ENCODE peak calls at places on chromosomes 12 and 14, in six cellular contexts. B is right lobe of liver, H is AG09309, V is Peyer's patch, T is A549, O is left ventricle myocardium inferior. C is an unnamed sample.

GRCh38 chr14:68394719-68395117 is 398.1 kb downstream of the ZFP36L1 start:
- DNase-seq in B (no peak), H (no peak), V (no peak), T (no peak), O (peak; percentile 24), C (no peak)

GRCh38 chr14:103547455-103547940 is 15.0 kb downstream of the BAG5 start:
- DNase-seq in B (no peak), H (no peak), V (no peak), T (no peak), O (peak; percentile 13), C (no peak)

GRCh38 chr12:119940881-119941280 is 48.2 kb upstream of the BICDL1 start:
- DNase-seq in B (no peak), H (peak; percentile 13), V (no peak), T (peak; percentile 92), O (no peak), C (no peak)

GRCh38 chr12:78885466-78885865 is 20.9 kb downstream of the SYT1 start:
- DNase-seq in B (no peak), H (no peak), V (no peak), T (no peak), O (no peak), C (no peak)

GRCh38 chr14:104202259-104203070 is 64.1 kb downstream of the KIF26A start:
- DNase-seq in B (no peak), H (no peak), V (no peak), T (no peak), O (no peak), C (no peak)

GRCh38 chr14:45198551-45198950 is 54.5 kb downstream of the MIS18BP1 start:
- DNase-seq in B (no peak), H (no peak), V (no peak), T (no peak), O (no peak), C (no peak)

GRCh38 chr14:76034566-76034965 is 49.0 kb downstream of the IFT43 start:
- DNase-seq in B (no peak), H (no peak), V (no peak), T (no peak), O (no peak), C (no peak)

GRCh38 chr14:50527970-50528369 is 4.4 kb downstream of the MAP4K5 start:
- DNase-seq in B (no peak), H (no peak), V (no peak), T (no peak), O (no peak), C (no peak)

GRCh38 chr14:32078030-32078793 is 1.1 kb downstream of the ARHGAP5 start:
- DNase-seq in B (peak; percentile 58), H (no peak), V (peak; percentile 74), T (peak; percentile 21), O (peak; percentile 33), C (no peak)

GRCh38 chr12:122088181-122088810 is 9.7 kb downstream of the MLXIP start:
- DNase-seq in B (no peak), H (no peak), V (no peak), T (no peak), O (no peak), C (no peak)

GRCh38 chr14:24079521-24080141 is 8.3 kb downstream of the CPNE6 start:
- DNase-seq in B (no peak), H (no peak), V (no peak), T (no peak), O (no peak), C (no peak)

GRCh38 chr12:94872007-94872653 is 131.4 kb downstream of the NDUFA12 start:
- DNase-seq in B (no peak), H (no peak), V (no peak), T (no peak), O (no peak), C (no peak)

GRCh38 chr12:14774944-14775651 is 28.2 kb downstream of the WBP11 start:
- DNase-seq in B (peak; percentile 56), H (peak; percentile 45), V (peak; percentile 75), T (peak; percentile 33), O (peak; percentile 31), C (peak; percentile 34)

GRCh38 chr14:38257500-38257899 is 1.6 kb upstream of the CLEC14A start:
- DNase-seq in B (no peak), H (no peak), V (no peak), T (no peak), O (no peak), C (no peak)

GRCh38 chr14:94395900-94396574 is 7.6 kb upstream of the SERPINA1 start:
- DNase-seq in B (peak; percentile 88), H (no peak), V (no peak), T (no peak), O (no peak), C (no peak)

GRCh38 chr14:79602023-79602422 is 609.3 kb downstream of the DIO2 start:
- DNase-seq in B (no peak), H (no peak), V (no peak), T (no peak), O (no peak), C (no peak)

GRCh38 chr12:109111775-109112491 is 4.5 kb upstream of the ACACB start:
- DNase-seq in B (peak; percentile 65), H (no peak), V (peak; percentile 78), T (peak; percentile 72), O (peak; percentile 78), C (peak; percentile 26)

GRCh38 chr14:65286443-65286842 is 126.1 kb upstream of the FUT8 start:
- DNase-seq in B (no peak), H (no peak), V (no peak), T (peak; percentile 32), O (no peak), C (no peak)

GRCh38 chr14:72793154-72793725 is 100.7 kb downstream of the DPF3 start:
- DNase-seq in B (no peak), H (no peak), V (no peak), T (no peak), O (no peak), C (no peak)

GRCh38 chr12:82627799-82628198 is 58.9 kb upstream of the TMTC2 start:
- DNase-seq in B (no peak), H (peak; percentile 7), V (no peak), T (peak; percentile 20), O (no peak), C (no peak)

GRCh38 chr12:49662998-49663843 is 39.9 kb downstream of the PRPF40B start:
- DNase-seq in B (peak; percentile 66), H (peak; percentile 34), V (no peak), T (no peak), O (peak; percentile 80), C (peak; percentile 48)

GRCh38 chr12:33876618-33877017 is 145.7 kb upstream of the ALG10 start:
- DNase-seq in B (no peak), H (no peak), V (no peak), T (no peak), O (no peak), C (no peak)
- TF ChIP-seq CTCF in B (no peak), H (no peak), V (no peak), T (no peak), O (no peak), C (no peak)

GRCh38 chr12:98575013-98575412 is 18.5 kb upstream of the SLC25A3 start:
- DNase-seq in B (no peak), H (no peak), V (no peak), T (no peak), O (no peak), C (no peak)

GRCh38 chr12:98574110-98574509 is 19.4 kb upstream of the SLC25A3 start:
- DNase-seq in B (peak; percentile 79), H (no peak), V (peak; percentile 60), T (no peak), O (no peak), C (no peak)

DNA sequence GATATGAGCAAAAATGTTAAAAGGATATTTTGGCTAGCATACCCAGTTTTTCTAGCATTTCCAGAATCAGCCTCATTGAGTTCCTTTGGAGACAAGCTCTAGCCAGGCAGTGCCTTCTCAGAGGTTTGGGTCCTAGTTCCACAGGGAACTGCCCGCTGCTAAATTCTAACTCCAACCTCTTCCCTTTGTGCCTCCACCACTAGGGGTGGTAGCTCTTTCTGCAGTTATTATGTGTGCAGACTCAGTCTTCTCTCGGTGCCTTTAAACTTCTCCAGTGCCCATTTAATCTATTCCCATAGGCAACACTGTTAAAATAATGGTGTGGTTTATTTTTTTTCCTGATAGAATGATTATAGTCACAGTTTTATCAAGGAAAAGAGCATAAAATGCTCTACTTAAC is 21.5 kb upstream of the SLC25A3 start:
- DNase-seq in B (no peak), H (no peak), V (no peak), T (peak; percentile 32), O (no peak), C (no peak)
- TF ChIP-seq CTCF in B (peak; percentile 26), H (peak; percentile 15), V (peak; percentile 32), T (no peak), O (peak; percentile 44), C (no peak)

DNA sequence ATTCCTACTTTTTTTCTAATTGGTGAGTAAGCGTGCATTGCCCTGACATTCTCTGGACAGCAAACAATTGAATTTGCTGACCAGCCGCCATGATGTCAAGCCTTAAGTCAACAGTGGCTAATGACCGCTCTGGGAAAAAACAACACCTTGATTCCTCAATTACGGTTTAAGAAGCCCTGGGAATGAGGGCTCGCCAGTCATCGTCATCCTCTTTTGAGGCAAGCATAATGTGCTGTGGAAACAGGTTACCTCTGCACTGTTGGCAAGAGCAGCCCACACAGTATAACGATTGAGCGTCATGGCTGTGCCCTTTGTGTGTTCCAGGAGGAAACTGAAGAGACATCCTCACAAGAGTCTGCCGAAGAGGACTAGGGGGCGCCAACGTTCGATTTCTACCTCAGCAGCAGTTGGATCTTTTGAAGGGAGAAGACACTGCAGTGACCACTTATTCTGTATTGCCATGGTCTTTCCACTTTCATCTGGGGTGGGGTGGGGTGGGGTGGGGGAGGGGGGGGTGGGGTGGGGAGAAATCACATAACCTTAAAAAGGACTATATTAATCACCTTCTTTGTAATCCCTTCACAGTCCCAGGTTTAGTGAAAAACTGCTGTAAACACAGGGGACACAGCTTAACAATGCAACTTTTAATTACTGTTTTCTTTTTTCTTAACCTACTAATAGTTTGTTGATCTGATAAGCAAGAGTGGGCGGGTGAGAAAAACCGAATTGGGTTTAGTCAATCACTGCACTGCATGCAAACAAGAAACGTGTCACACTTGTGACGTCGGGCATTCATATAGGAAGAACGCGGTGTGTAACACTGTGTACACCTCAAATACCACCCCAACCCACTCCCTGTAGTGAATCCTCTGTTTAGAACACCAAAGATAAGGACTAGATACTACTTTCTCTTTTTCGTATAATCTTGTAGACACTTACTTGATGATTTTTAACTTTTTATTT is 138.9 kb downstream of the HMGA2 start:
- DNase-seq in B (no peak), H (no peak), V (no peak), T (no peak), O (no peak), C (no peak)
- TF ChIP-seq CTCF in B (no peak), H (peak; percentile 19), V (no peak), T (peak; percentile 21), O (peak; percentile 10), C (no peak)

DNA sequence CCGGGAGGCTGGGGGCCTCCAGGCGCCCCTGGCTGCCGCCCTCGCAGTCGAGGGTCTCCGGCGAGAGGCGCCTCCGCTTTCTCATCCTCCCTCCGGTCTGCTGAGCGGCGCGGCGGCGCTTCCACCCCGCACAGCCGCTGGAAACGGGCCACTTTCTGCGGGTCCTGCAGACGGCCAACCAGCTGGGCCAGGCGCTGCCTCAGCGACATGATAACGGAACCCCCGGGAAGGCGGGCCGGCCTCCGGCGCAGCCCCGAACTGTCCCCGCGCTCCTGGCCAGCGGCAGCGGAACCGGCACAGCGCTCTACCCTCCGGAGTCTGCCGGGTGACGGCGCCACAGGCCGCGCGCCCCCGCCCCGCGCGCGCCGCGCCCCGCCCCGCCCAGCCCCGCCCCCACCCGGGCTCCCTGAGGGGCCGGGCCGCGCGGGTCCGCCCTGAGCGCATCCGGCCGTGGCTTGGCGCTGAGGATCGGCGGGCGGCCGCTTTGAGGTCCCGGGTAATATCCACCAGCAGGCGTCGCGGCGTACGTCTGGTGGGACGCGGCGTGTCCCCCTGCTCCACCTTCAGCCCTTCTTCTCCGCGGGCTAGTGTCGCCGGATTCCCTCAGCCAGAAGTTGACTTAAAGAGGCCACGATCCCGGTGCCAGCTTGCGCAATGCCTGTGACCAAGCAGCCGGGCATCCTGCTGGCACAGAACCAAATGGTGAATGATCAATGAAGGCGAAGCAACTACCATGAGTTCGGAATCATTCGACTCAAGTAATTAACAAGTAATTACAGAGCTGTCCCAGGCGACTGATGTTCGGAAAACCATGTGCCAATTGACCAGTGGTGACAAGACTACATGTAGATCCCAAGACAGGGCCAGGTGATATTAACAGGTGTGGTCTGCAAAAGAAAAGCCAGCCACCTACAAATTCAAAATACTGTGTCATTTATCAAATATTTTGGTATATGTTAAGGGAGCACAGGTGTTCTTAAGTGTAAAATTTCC is at the start of gene SGPP1:
- DNase-seq in B (peak; percentile 88), H (no peak), V (peak; percentile 89), T (peak; percentile 80), O (peak; percentile 84), C (peak; percentile 82)
- TF ChIP-seq CTCF in B (peak; percentile 13), H (peak; percentile 35), V (peak; percentile 51), T (peak; percentile 28), O (peak; percentile 64), C (no peak)